ENCODE peak calls at places on chromosomes 7 and 10, in four cellular contexts. One of them, this sample, is unnamed.

GRCh38 chr10:17290226-17290625 is 62.2 kb downstream of the VIM start:
- DNase-seq in H1: no peak
- DNase-seq in K562: peak
- DNase-seq in HepG2: no peak
- DNase-seq in this sample: peak

GRCh38 chr10:55782181-55782580 is 578.9 kb downstream of the ZWINT start:
- DNase-seq in H1: no peak
- DNase-seq in K562: no peak
- DNase-seq in HepG2: no peak
- DNase-seq in this sample: no peak

GRCh38 chr7:33108931-33109757 is at the start of gene RP9:
- DNase-seq in H1: no peak
- DNase-seq in K562: peak
- DNase-seq in HepG2: peak
- DNase-seq in this sample: peak

GRCh38 chr10:28838908-28839307 is 161.6 kb downstream of the BAMBI start:
- DNase-seq in H1: no peak
- DNase-seq in K562: no peak
- DNase-seq in HepG2: peak
- DNase-seq in this sample: peak

GRCh38 chr10:480928-481551 is 208.4 kb downstream of the DIP2C start:
- DNase-seq in H1: no peak
- DNase-seq in K562: no peak
- DNase-seq in HepG2: no peak
- DNase-seq in this sample: no peak

GRCh38 chr10:3081383-3081981 is 14.1 kb downstream of the PFKP start:
- DNase-seq in H1: no peak
- DNase-seq in K562: no peak
- DNase-seq in HepG2: no peak
- DNase-seq in this sample: no peak

GRCh38 chr10:88152720-88153119 is 289.3 kb downstream of the PTEN start:
- DNase-seq in H1: no peak
- DNase-seq in K562: no peak
- DNase-seq in HepG2: no peak
- DNase-seq in this sample: peak

GRCh38 chr10:114172776-114173555 is 1.0 kb downstream of the CCDC186 start:
- DNase-seq in H1: no peak
- DNase-seq in K562: no peak
- DNase-seq in HepG2: no peak
- DNase-seq in this sample: no peak

DNA sequence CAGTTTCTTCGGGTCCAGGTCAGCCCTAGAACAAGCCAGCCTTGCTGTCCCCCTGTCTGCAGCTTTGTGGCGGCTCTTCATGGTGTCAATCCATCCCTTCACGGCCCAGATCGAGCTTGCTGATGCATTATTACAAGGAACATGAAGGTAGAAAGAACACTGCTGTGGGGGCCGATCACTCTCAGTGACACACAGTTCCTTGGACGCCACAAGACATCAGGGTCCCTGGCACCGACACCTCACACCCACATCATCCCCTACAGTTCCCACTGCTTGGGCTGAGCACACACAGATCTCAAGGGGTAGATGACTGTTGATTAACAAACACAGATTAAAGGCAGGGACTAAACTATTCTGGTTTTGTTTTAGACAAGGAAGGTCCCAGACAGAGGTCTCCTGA is 119.4 kb downstream of the KMT2E start:
- DNase-seq in H1: no peak
- DNase-seq in K562: no peak
- DNase-seq in HepG2: no peak
- DNase-seq in this sample: no peak
- H3K27ac ChIP-seq in H1: no peak
- H3K27ac ChIP-seq in K562: no peak
- H3K27ac ChIP-seq in HepG2: no peak
- H3K27ac ChIP-seq in this sample: no peak

GRCh38 chr10:132471484-132471883 is 66.1 kb upstream of the INPP5A start:
- DNase-seq in H1: no peak
- DNase-seq in K562: no peak
- DNase-seq in HepG2: no peak
- DNase-seq in this sample: no peak
- TF ChIP-seq ATF3 in H1: no peak
- TF ChIP-seq ATF3 in K562: no peak
- TF ChIP-seq ATF3 in HepG2: no peak
- TF ChIP-seq ATF3 in this sample: no peak

GRCh38 chr10:91591792-91592165 is 41.1 kb downstream of the PPP1R3C start:
- DNase-seq in H1: no peak
- DNase-seq in K562: no peak
- DNase-seq in HepG2: no peak
- DNase-seq in this sample: no peak
- H3K27ac ChIP-seq in H1: no peak
- H3K27ac ChIP-seq in K562: peak
- H3K27ac ChIP-seq in HepG2: no peak
- H3K27ac ChIP-seq in this sample: no peak

GRCh38 chr7:111987115-111987826 is 218.9 kb downstream of the DOCK4 start:
- DNase-seq in H1: no peak
- DNase-seq in K562: no peak
- DNase-seq in HepG2: no peak
- DNase-seq in this sample: no peak

GRCh38 chr7:111985802-111986201 is 220.4 kb downstream of the DOCK4 start:
- DNase-seq in H1: no peak
- DNase-seq in K562: no peak
- DNase-seq in HepG2: no peak
- DNase-seq in this sample: no peak

GRCh38 chr7:111986601-111987000 is 219.6 kb downstream of the DOCK4 start:
- DNase-seq in H1: no peak
- DNase-seq in K562: no peak
- DNase-seq in HepG2: no peak
- DNase-seq in this sample: no peak

GRCh38 chr7:111992601-111993000 is 213.6 kb downstream of the DOCK4 start:
- DNase-seq in H1: no peak
- DNase-seq in K562: no peak
- DNase-seq in HepG2: no peak
- DNase-seq in this sample: no peak

DNA sequence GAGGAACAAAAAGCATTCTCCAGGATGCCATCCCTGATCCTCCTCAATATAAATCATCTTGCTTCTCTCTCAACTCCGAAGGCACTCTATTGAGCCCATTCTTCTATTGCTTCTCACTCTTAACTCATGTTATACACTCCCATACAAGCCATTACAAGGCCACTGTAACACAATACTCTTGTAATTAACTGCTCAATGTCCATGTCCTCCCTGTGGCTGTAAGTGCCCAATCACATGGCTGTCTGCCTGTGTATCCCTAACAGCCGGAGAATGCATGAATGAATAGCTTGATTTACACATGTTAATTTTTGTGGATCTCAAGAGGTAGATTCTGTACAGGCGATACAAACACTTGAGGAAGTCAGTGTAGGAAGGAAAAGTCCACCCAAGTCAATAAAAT is 215.6 kb downstream of the DOCK4 start:
- DNase-seq in H1: no peak
- DNase-seq in K562: no peak
- DNase-seq in HepG2: no peak
- DNase-seq in this sample: no peak
- TF ChIP-seq ATF3 in H1: no peak
- TF ChIP-seq ATF3 in K562: no peak
- TF ChIP-seq ATF3 in HepG2: no peak
- TF ChIP-seq ATF3 in this sample: no peak

DNA sequence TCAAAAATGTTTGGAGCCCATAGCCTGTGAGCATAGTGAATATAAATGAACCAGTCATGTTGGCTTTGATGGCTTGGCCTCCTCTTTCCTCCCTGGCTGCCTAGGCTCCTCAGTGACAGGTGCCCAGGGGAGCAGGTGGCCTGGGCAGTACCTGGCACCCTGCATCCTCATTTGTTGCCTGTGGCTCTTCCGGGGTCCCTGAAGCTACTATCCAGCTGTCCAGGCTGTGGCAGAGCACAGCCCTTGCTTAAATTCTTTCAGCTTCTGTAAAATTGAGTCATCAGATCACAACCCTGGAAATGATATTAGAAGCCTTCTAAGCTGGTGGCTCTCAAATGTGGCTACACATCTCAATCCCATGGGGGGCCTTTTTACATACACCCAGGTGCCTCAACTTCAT is 525.4 kb downstream of the GALNT17 start:
- DNase-seq in H1: no peak
- DNase-seq in K562: no peak
- DNase-seq in HepG2: no peak
- DNase-seq in this sample: no peak
- H3K27ac ChIP-seq in H1: no peak
- H3K27ac ChIP-seq in K562: no peak
- H3K27ac ChIP-seq in HepG2: no peak
- H3K27ac ChIP-seq in this sample: no peak

GRCh38 chr10:37860494-37861190 is 3.2 kb upstream of the ZNF248 start:
- DNase-seq in H1: no peak
- DNase-seq in K562: no peak
- DNase-seq in HepG2: peak
- DNase-seq in this sample: no peak
- TF ChIP-seq ATF3 in H1: no peak
- TF ChIP-seq ATF3 in K562: no peak
- TF ChIP-seq ATF3 in HepG2: no peak
- TF ChIP-seq ATF3 in this sample: no peak

GRCh38 chr10:121665809-121666208 is 67.6 kb upstream of the FGFR2 start:
- DNase-seq in H1: no peak
- DNase-seq in K562: no peak
- DNase-seq in HepG2: no peak
- DNase-seq in this sample: no peak

GRCh38 chr10:121664671-121665070 is 66.4 kb upstream of the FGFR2 start:
- DNase-seq in H1: no peak
- DNase-seq in K562: no peak
- DNase-seq in HepG2: no peak
- DNase-seq in this sample: no peak

GRCh38 chr10:121662531-121662930 is 64.3 kb upstream of the FGFR2 start:
- DNase-seq in H1: no peak
- DNase-seq in K562: no peak
- DNase-seq in HepG2: no peak
- DNase-seq in this sample: no peak

GRCh38 chr10:121661451-121661851 is 63.2 kb upstream of the FGFR2 start:
- DNase-seq in H1: no peak
- DNase-seq in K562: no peak
- DNase-seq in HepG2: no peak
- DNase-seq in this sample: no peak

DNA sequence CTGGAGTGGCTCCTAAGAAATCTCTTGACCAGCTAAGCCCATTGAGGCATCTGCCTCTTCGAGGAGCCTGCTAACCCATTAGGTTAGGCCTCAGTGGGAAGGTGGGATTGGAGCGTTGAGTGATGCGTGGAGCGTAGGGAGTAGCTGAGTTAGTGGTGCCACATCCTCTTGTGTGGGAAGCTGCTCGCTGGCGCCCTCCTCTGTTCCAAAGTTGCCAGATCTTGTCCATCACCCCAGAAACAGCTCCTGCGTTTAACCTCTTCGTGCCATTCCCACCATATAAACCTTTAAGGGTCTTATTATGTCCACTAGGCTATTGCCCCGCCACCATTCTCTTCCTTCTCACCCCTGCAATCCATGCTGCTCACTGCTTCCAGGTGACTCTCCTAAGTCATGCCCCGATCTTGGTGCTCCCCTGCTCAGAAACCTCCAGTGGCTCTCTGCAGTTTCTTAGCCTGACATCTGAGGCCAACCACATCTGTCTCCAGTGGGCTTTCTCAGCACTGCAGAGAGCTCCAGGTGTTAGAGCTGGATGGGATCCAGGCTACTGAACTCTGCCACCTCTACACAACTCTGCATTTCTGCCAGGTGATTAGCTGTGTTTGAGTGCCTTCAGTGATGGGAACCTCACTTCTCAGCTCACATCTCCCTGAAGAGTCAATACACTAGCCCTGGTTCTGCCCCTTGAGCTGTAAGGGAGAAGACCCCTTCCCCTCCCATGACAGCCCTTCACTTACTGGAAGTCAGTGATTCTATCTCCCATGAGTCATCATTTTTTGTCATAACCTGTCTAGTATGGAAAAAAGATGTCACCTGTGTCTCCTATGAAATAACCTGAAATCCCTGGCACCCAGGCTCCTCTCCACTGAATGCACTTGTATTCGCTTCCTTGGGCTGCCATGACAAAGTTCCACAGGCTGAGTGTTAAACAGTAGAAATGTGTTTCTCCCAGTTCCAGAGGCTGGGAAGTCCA is 65.0 kb upstream of the FGFR2 start:
- DNase-seq in H1: peak
- DNase-seq in K562: peak
- DNase-seq in HepG2: no peak
- DNase-seq in this sample: peak
- H3K27ac ChIP-seq in H1: no peak
- H3K27ac ChIP-seq in K562: no peak
- H3K27ac ChIP-seq in HepG2: no peak
- H3K27ac ChIP-seq in this sample: no peak

DNA sequence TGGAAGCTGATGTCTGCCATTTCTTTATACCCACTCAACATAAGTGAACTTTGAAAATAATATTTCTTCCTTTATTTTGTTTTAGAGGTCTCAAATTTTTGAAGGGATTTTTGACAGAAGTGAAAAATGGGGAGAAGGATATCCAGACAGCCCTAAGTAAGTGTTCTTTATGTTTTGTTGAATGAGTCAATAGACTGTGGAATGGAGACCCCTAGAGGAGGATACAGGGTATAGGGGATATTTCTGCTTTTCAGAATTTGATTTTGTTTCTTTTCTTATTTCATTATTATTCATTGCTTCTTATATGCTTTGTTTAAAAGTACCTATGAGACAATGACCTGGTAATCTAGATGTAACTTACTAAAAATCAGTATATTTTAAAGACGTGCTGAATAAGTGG is 34.4 kb downstream of the PLEKHA8 start:
- DNase-seq in H1: no peak
- DNase-seq in K562: peak
- DNase-seq in HepG2: peak
- DNase-seq in this sample: peak
- TF ChIP-seq ATF3 in H1: no peak
- TF ChIP-seq ATF3 in K562: no peak
- TF ChIP-seq ATF3 in HepG2: no peak
- TF ChIP-seq ATF3 in this sample: no peak

GRCh38 chr7:107971100-107971499 is 31.9 kb downstream of the LAMB1 start:
- DNase-seq in H1: no peak
- DNase-seq in K562: no peak
- DNase-seq in HepG2: no peak
- DNase-seq in this sample: no peak
- H3K27ac ChIP-seq in H1: no peak
- H3K27ac ChIP-seq in K562: no peak
- H3K27ac ChIP-seq in HepG2: no peak
- H3K27ac ChIP-seq in this sample: no peak

DNA sequence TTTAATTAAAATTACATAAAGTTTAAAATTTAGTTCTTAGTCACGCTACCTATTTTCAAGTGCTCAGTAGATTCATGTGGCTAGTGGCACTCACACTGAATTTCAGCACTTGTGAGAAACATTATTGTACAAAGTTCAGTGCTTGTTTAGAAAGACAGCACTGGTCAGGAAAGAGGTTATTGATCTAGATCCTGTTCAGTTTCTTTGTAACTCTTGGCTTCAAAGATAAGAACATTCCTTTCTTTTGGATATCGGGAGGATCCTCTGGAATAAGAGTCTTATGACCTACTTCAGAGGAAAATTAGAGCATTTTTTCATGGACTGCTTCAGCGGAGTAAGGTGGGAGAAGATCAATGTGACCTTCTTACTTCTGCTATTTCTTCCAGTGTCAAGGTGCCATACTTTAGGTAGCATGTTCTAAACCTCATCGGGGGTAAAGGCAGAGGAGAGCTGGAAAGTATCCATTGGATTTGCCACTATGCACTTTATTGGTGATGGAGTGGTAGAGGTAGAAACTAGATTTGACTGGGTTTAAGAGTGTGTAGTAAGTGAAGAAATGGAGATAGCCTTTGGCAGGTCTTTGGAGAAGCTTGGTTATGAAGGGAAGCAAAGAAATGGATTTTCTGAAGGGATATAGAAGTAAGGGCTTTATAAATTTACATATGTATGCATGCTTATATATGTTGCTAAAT is 39.9 kb downstream of the PHYHIPL start:
- DNase-seq in H1: no peak
- DNase-seq in K562: no peak
- DNase-seq in HepG2: peak
- DNase-seq in this sample: no peak
- TF ChIP-seq ATF3 in H1: no peak
- TF ChIP-seq ATF3 in K562: no peak
- TF ChIP-seq ATF3 in HepG2: no peak
- TF ChIP-seq ATF3 in this sample: no peak